ENCODE peak calls at places on chromosomes 4 and X, in five cellular contexts. One of them, this sample, is unnamed.

GRCh38 chr4:38223801-38224236 is 263.6 kb downstream of the PTTG2 start:
- DNase-seq in psoas muscle: no peak
- DNase-seq in pancreas: no peak
- DNase-seq in CD4-positive, alpha-beta T cell: no peak
- DNase-seq in bronchial epithelial cell: no peak
- DNase-seq in this sample: no peak

GRCh38 chrX:24314019-24314635 is at the start of gene SUPT20HL2:
- DNase-seq in psoas muscle: no peak
- DNase-seq in pancreas: no peak
- DNase-seq in CD4-positive, alpha-beta T cell: no peak
- DNase-seq in bronchial epithelial cell: no peak
- DNase-seq in this sample: no peak

GRCh38 chr4:81963506-81964020 is 410.2 kb downstream of the HNRNPD start:
- DNase-seq in psoas muscle: no peak
- DNase-seq in pancreas: no peak
- DNase-seq in CD4-positive, alpha-beta T cell: no peak
- DNase-seq in bronchial epithelial cell: no peak
- DNase-seq in this sample: no peak

GRCh38 chrX:103831803-103832544 is at the start of gene RAB9B:
- DNase-seq in psoas muscle: peak
- DNase-seq in pancreas: peak
- DNase-seq in CD4-positive, alpha-beta T cell: no peak
- DNase-seq in bronchial epithelial cell: peak
- DNase-seq in this sample: peak

GRCh38 chr4:157838366-157838765 is 334.5 kb downstream of the GASK1B start:
- DNase-seq in psoas muscle: no peak
- DNase-seq in pancreas: no peak
- DNase-seq in CD4-positive, alpha-beta T cell: no peak
- DNase-seq in bronchial epithelial cell: peak
- DNase-seq in this sample: no peak

GRCh38 chrX:48854898-48855297 is 19.5 kb upstream of the PCSK1N start:
- DNase-seq in psoas muscle: no peak
- DNase-seq in pancreas: no peak
- DNase-seq in CD4-positive, alpha-beta T cell: no peak
- DNase-seq in bronchial epithelial cell: peak
- DNase-seq in this sample: no peak

GRCh38 chrX:154695913-154696312 is 42.5 kb upstream of the CTAG2 start:
- DNase-seq in psoas muscle: no peak
- DNase-seq in pancreas: no peak
- DNase-seq in CD4-positive, alpha-beta T cell: no peak
- DNase-seq in bronchial epithelial cell: no peak
- DNase-seq in this sample: no peak

GRCh38 chr4:2059726-2060577 is 825 bp downstream of the NAT8L start:
- DNase-seq in psoas muscle: no peak
- DNase-seq in pancreas: peak
- DNase-seq in CD4-positive, alpha-beta T cell: no peak
- DNase-seq in bronchial epithelial cell: no peak
- DNase-seq in this sample: peak

GRCh38 chr4:73668806-73669205 is 48.6 kb upstream of the RASSF6 start:
- DNase-seq in psoas muscle: no peak
- DNase-seq in pancreas: no peak
- DNase-seq in CD4-positive, alpha-beta T cell: no peak
- DNase-seq in bronchial epithelial cell: peak
- DNase-seq in this sample: no peak

GRCh38 chrX:43556207-43556606 is 99.9 kb upstream of the MAOA start:
- DNase-seq in psoas muscle: no peak
- DNase-seq in pancreas: no peak
- DNase-seq in CD4-positive, alpha-beta T cell: no peak
- DNase-seq in bronchial epithelial cell: no peak
- DNase-seq in this sample: no peak

GRCh38 chr4:98326168-98326567 is 65.0 kb downstream of the RAP1GDS1 start:
- DNase-seq in psoas muscle: no peak
- DNase-seq in pancreas: no peak
- DNase-seq in CD4-positive, alpha-beta T cell: no peak
- DNase-seq in bronchial epithelial cell: no peak
- DNase-seq in this sample: no peak

GRCh38 chrX:56797966-56798711 is 69.1 kb downstream of the NBDY start:
- DNase-seq in psoas muscle: peak
- DNase-seq in pancreas: peak
- DNase-seq in CD4-positive, alpha-beta T cell: no peak
- DNase-seq in bronchial epithelial cell: peak
- DNase-seq in this sample: peak

DNA sequence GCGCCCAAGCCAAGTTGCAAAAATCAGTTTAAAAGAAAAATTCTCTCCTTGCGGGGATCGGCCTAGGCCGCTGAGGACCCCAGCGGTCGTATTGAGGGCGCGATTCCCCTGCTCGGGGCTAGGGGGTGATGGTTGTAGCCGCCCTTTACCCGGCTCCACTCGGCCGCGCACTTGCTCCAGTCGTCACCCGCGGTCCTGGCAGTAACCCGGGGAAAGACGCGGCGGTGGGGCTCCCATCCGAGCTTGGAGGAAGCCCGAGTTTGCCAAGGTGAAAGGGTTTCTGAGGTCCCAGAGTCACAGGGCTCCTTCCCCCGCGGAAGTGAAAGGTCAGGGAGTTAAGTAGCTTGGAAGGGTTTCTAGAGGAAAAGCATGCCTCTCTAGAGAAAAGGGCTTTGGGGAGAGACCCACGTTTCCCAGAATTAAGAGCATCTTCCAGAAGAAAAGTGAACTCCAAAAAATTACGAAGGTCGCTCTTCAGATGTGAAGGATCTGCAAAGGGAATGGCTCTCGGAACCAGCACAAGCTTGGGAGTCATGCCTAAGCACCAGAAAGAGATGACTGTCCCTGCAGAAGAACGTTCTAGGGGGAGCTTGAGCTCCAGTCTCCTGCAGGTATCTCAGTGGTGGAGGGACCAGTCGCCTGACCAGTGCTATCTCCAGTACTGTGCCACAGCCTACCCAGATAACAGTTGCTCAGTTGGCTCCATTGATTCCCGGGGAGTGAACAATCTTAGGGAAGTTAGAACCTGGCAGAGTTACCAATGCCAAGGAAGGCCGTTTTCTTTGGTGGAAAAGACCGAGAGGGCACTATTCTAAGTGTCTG is 873 bp downstream of the LAP3 start:
- DNase-seq in psoas muscle: peak
- DNase-seq in pancreas: peak
- DNase-seq in CD4-positive, alpha-beta T cell: no peak
- DNase-seq in bronchial epithelial cell: peak
- DNase-seq in this sample: peak
- TF ChIP-seq CTCF in psoas muscle: no peak
- TF ChIP-seq CTCF in pancreas: no peak
- TF ChIP-seq CTCF in CD4-positive, alpha-beta T cell: no peak
- TF ChIP-seq CTCF in bronchial epithelial cell: peak
- TF ChIP-seq CTCF in this sample: no peak

DNA sequence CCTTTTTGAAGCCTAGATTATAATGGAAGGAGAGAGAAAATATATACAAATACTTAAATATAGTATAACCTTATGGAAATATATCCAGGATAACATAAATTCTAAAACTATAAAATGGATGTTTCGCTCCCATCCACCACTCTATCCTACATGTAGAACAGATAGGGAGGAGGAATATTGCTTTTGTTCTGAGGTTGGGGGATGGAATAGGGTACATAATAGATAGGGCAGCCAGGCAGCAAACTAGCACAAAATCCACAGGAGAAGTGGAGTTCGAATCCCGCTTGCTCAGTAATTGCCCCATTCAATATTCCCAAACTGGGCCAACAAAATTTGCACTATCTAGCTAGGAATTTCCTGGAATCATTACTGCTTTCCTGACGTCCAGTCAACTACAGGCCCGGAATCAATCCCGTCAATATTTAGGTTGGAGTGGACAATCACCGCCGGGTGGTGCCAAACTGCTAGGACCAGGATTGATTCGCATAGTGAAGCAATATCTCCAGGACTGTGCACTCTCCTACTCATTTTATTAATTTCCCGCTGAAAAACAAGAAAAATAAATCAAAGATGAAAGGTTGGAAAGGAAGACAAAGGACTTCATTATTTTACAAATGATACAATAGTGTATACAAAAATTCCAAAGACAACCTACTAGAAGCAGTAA is 40.4 kb upstream of the PAPSS1 start:
- DNase-seq in psoas muscle: no peak
- DNase-seq in pancreas: peak
- DNase-seq in CD4-positive, alpha-beta T cell: no peak
- DNase-seq in bronchial epithelial cell: no peak
- DNase-seq in this sample: no peak
- TF ChIP-seq CTCF in psoas muscle: no peak
- TF ChIP-seq CTCF in pancreas: no peak
- TF ChIP-seq CTCF in CD4-positive, alpha-beta T cell: no peak
- TF ChIP-seq CTCF in bronchial epithelial cell: no peak
- TF ChIP-seq CTCF in this sample: no peak

GRCh38 chrX:124093222-124093621 is 131.7 kb downstream of the STAG2 start:
- DNase-seq in psoas muscle: no peak
- DNase-seq in pancreas: no peak
- DNase-seq in CD4-positive, alpha-beta T cell: no peak
- DNase-seq in bronchial epithelial cell: no peak
- DNase-seq in this sample: no peak

GRCh38 chrX:124103966-124104365 is 142.5 kb downstream of the STAG2 start:
- DNase-seq in psoas muscle: no peak
- DNase-seq in pancreas: no peak
- DNase-seq in CD4-positive, alpha-beta T cell: no peak
- DNase-seq in bronchial epithelial cell: no peak
- DNase-seq in this sample: no peak

GRCh38 chrX:124097116-124097515 is 135.6 kb downstream of the STAG2 start:
- DNase-seq in psoas muscle: no peak
- DNase-seq in pancreas: no peak
- DNase-seq in CD4-positive, alpha-beta T cell: no peak
- DNase-seq in bronchial epithelial cell: no peak
- DNase-seq in this sample: no peak

GRCh38 chrX:124098089-124098488 is 136.6 kb downstream of the STAG2 start:
- DNase-seq in psoas muscle: no peak
- DNase-seq in pancreas: no peak
- DNase-seq in CD4-positive, alpha-beta T cell: no peak
- DNase-seq in bronchial epithelial cell: peak
- DNase-seq in this sample: no peak
- TF ChIP-seq CTCF in psoas muscle: peak
- TF ChIP-seq CTCF in pancreas: peak
- TF ChIP-seq CTCF in CD4-positive, alpha-beta T cell: peak
- TF ChIP-seq CTCF in bronchial epithelial cell: peak
- TF ChIP-seq CTCF in this sample: peak

DNA sequence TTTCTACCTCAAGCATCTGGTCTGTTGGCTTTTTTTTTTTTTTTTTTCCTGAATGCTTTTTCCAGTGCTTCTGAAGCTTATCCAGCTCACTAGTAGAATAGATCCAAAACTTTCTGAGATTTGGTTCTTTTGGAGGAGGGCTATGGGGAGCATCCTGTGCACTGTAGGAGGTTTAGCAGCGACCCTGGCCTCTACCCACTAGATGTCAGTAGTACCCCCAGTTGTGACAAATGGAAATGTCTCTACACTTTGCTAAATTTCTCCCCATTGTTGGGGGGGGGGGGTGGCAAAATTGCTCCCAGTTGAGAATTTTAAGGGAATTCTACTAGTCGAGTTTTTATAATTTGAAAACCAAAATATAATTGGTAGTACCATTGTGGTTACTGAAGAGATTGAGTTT is 23.0 kb upstream of the PPA2 start:
- DNase-seq in psoas muscle: no peak
- DNase-seq in pancreas: no peak
- DNase-seq in CD4-positive, alpha-beta T cell: no peak
- DNase-seq in bronchial epithelial cell: no peak
- DNase-seq in this sample: no peak
- TF ChIP-seq CTCF in psoas muscle: no peak
- TF ChIP-seq CTCF in pancreas: no peak
- TF ChIP-seq CTCF in CD4-positive, alpha-beta T cell: no peak
- TF ChIP-seq CTCF in bronchial epithelial cell: peak
- TF ChIP-seq CTCF in this sample: peak

GRCh38 chr4:143202824-143203223 is 18.1 kb downstream of the USP38 start:
- DNase-seq in psoas muscle: no peak
- DNase-seq in pancreas: no peak
- DNase-seq in CD4-positive, alpha-beta T cell: no peak
- DNase-seq in bronchial epithelial cell: peak
- DNase-seq in this sample: no peak
- TF ChIP-seq CTCF in psoas muscle: peak
- TF ChIP-seq CTCF in pancreas: no peak
- TF ChIP-seq CTCF in CD4-positive, alpha-beta T cell: no peak
- TF ChIP-seq CTCF in bronchial epithelial cell: no peak
- TF ChIP-seq CTCF in this sample: peak

GRCh38 chr4:41932988-41933387 is 2.2 kb upstream of the TMEM33 start:
- DNase-seq in psoas muscle: no peak
- DNase-seq in pancreas: no peak
- DNase-seq in CD4-positive, alpha-beta T cell: no peak
- DNase-seq in bronchial epithelial cell: no peak
- DNase-seq in this sample: no peak

GRCh38 chr4:41939016-41939623 is 3.9 kb downstream of the TMEM33 start:
- DNase-seq in psoas muscle: no peak
- DNase-seq in pancreas: no peak
- DNase-seq in CD4-positive, alpha-beta T cell: no peak
- DNase-seq in bronchial epithelial cell: peak
- DNase-seq in this sample: no peak

GRCh38 chr4:41935652-41936021 is 408 bp downstream of the TMEM33 start:
- DNase-seq in psoas muscle: no peak
- DNase-seq in pancreas: no peak
- DNase-seq in CD4-positive, alpha-beta T cell: no peak
- DNase-seq in bronchial epithelial cell: peak
- DNase-seq in this sample: peak

GRCh38 chr4:41933997-41934812 is 1.0 kb upstream of the TMEM33 start:
- DNase-seq in psoas muscle: no peak
- DNase-seq in pancreas: no peak
- DNase-seq in CD4-positive, alpha-beta T cell: no peak
- DNase-seq in bronchial epithelial cell: no peak
- DNase-seq in this sample: no peak

GRCh38 chr4:41934813-41935651 is at the start of gene TMEM33:
- DNase-seq in psoas muscle: peak
- DNase-seq in pancreas: peak
- DNase-seq in CD4-positive, alpha-beta T cell: peak
- DNase-seq in bronchial epithelial cell: peak
- DNase-seq in this sample: peak
- TF ChIP-seq CTCF in psoas muscle: peak
- TF ChIP-seq CTCF in pancreas: no peak
- TF ChIP-seq CTCF in CD4-positive, alpha-beta T cell: peak
- TF ChIP-seq CTCF in bronchial epithelial cell: peak
- TF ChIP-seq CTCF in this sample: no peak

GRCh38 chrX:11321986-11322385 is 28.8 kb downstream of the AMELX start:
- DNase-seq in psoas muscle: no peak
- DNase-seq in pancreas: no peak
- DNase-seq in CD4-positive, alpha-beta T cell: no peak
- DNase-seq in bronchial epithelial cell: no peak
- DNase-seq in this sample: no peak
- TF ChIP-seq CTCF in psoas muscle: no peak
- TF ChIP-seq CTCF in pancreas: no peak
- TF ChIP-seq CTCF in CD4-positive, alpha-beta T cell: no peak
- TF ChIP-seq CTCF in bronchial epithelial cell: no peak
- TF ChIP-seq CTCF in this sample: no peak

DNA sequence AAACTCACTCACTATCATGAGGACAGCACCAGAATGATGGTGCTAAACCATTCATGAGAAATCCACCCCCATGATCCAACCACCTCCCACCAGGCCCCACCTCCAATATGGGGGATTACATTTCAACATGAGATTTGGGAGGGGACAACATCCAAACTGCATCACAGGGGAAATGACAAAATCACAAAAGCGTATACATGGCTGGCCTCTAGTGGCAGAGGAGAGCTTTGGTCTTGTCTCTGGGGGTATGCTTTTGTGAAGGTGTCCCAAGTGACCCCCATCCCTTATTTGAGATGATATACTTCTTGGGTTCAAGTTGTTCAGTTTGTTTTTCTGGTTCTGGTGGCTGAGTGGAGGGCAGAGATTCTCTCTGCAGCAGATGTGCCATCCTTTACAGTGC is 8.5 kb upstream of the SETD7 start:
- DNase-seq in psoas muscle: no peak
- DNase-seq in pancreas: no peak
- DNase-seq in CD4-positive, alpha-beta T cell: no peak
- DNase-seq in bronchial epithelial cell: no peak
- DNase-seq in this sample: no peak
- TF ChIP-seq CTCF in psoas muscle: no peak
- TF ChIP-seq CTCF in pancreas: no peak
- TF ChIP-seq CTCF in CD4-positive, alpha-beta T cell: peak
- TF ChIP-seq CTCF in bronchial epithelial cell: no peak
- TF ChIP-seq CTCF in this sample: peak